ENCODE peak calls at places on chromosomes 5 and 9, in eight cellular contexts. P, T, A, K, C, U, M and V are unnamed samples.

GRCh38 chr9:97601228-97601898 is 31.8 kb downstream of the TSTD2 start:
- DNase-seq in P (no peak), T (no peak), A (no peak), K (no peak), C (no peak), U (no peak), M (no peak), V (no peak)

GRCh38 chr9:93306579-93307091 is 122.7 kb downstream of the WNK2 start:
- DNase-seq in P (no peak), T (no peak), A (no peak), K (no peak), C (no peak), U (no peak), M (no peak), V (no peak)

GRCh38 chr5:157523976-157524375 is 51.6 kb downstream of the ADAM19 start:
- DNase-seq in P (peak), T (peak), A (no peak), K (no peak), C (no peak), U (no peak), M (no peak), V (no peak)

GRCh38 chr5:177509361-177509951 is at the start of gene DOK3:
- DNase-seq in P (no peak), T (no peak), A (peak), K (no peak), C (no peak), U (peak), M (no peak), V (no peak)

GRCh38 chr5:132475939-132476852 is 14.4 kb downstream of the IRF1 start:
- DNase-seq in P (no peak), T (no peak), A (peak), K (no peak), C (no peak), U (no peak), M (peak), V (no peak)

GRCh38 chr5:82684153-82684552 is 393.0 kb downstream of the TMEM167A start:
- DNase-seq in P (no peak), T (no peak), A (no peak), K (no peak), C (no peak), U (no peak), M (no peak), V (no peak)

GRCh38 chr9:33025572-33026347 is 687 bp downstream of the DNAJA1 start:
- DNase-seq in P (peak), T (peak), A (peak), K (peak), C (peak), U (peak), M (peak), V (peak)

GRCh38 chr5:16540421-16540820 is 74.8 kb upstream of the ZNF622 start:
- DNase-seq in P (peak), T (peak), A (no peak), K (peak), C (peak), U (no peak), M (no peak), V (no peak)

GRCh38 chr9:81620009-81620405 is 69.3 kb downstream of the TLE1 start:
- DNase-seq in P (no peak), T (no peak), A (no peak), K (no peak), C (no peak), U (no peak), M (no peak), V (peak)

GRCh38 chr9:93656426-93657222 is 80.2 kb downstream of the PHF2 start:
- DNase-seq in P (no peak), T (no peak), A (peak), K (no peak), C (no peak), U (no peak), M (peak), V (no peak)

GRCh38 chr5:144504929-144505578 is 334.4 kb downstream of the KCTD16 start:
- DNase-seq in P (no peak), T (no peak), A (no peak), K (no peak), C (no peak), U (peak), M (no peak), V (no peak)

GRCh38 chr9:123003467-123003866 is 30.0 kb upstream of the GPR21 start:
- DNase-seq in P (peak), T (peak), A (no peak), K (peak), C (no peak), U (no peak), M (no peak), V (no peak)

GRCh38 chr5:9726931-9727330 is 96.8 kb upstream of the TAS2R1 start:
- DNase-seq in P (no peak), T (no peak), A (no peak), K (no peak), C (peak), U (no peak), M (no peak), V (no peak)

GRCh38 chr9:37104183-37104889 is 16.0 kb upstream of the ZCCHC7 start:
- DNase-seq in P (peak), T (peak), A (no peak), K (peak), C (peak), U (no peak), M (no peak), V (no peak)

GRCh38 chr9:88400021-88400420 is 11.8 kb downstream of the SPIN1 start:
- DNase-seq in P (peak), T (peak), A (no peak), K (peak), C (no peak), U (no peak), M (no peak), V (no peak)

GRCh38 chr9:95383198-95383673 is 65.7 kb upstream of the FANCC start:
- DNase-seq in P (peak), T (peak), A (no peak), K (peak), C (no peak), U (peak), M (no peak), V (no peak)

GRCh38 chr5:149863830-149864229 is 80.8 kb downstream of the PDE6A start:
- DNase-seq in P (no peak), T (no peak), A (no peak), K (no peak), C (no peak), U (no peak), M (no peak), V (peak)

GRCh38 chr5:13403351-13403750 is 541.1 kb downstream of the DNAH5 start:
- DNase-seq in P (no peak), T (no peak), A (no peak), K (no peak), C (no peak), U (no peak), M (no peak), V (no peak)

GRCh38 chr9:90927496-90927895 is 125.9 kb downstream of the SYK start:
- DNase-seq in P (no peak), T (no peak), A (no peak), K (no peak), C (no peak), U (no peak), M (no peak), V (no peak)

GRCh38 chr9:110180713-110181434 is 27.1 kb downstream of the C9orf152 start:
- DNase-seq in P (peak), T (peak), A (no peak), K (peak), C (no peak), U (no peak), M (no peak), V (no peak)

GRCh38 chr5:148248894-148249293 is 10.6 kb downstream of the MARCOL start:
- DNase-seq in P (no peak), T (no peak), A (no peak), K (no peak), C (no peak), U (no peak), M (no peak), V (no peak)

GRCh38 chr5:75167345-75167744 is 69.3 kb downstream of the ANKRD31 start:
- DNase-seq in P (no peak), T (no peak), A (no peak), K (no peak), C (no peak), U (peak), M (no peak), V (peak)

GRCh38 chr5:180624630-180625029 is 24.8 kb downstream of the FLT4 start:
- DNase-seq in P (no peak), T (no peak), A (no peak), K (no peak), C (no peak), U (no peak), M (no peak), V (no peak)

GRCh38 chr5:170638454-170639220 is 134.8 kb downstream of the KCNIP1 start:
- DNase-seq in P (peak), T (peak), A (peak), K (peak), C (no peak), U (peak), M (peak), V (peak)

GRCh38 chr5:122323132-122323548 is 11.1 kb downstream of the SNCAIP start:
- DNase-seq in P (no peak), T (peak), A (no peak), K (peak), C (no peak), U (no peak), M (no peak), V (no peak)

GRCh38 chr9:129661029-129661428 is 4.4 kb upstream of the PRRX2 start:
- DNase-seq in P (no peak), T (no peak), A (no peak), K (no peak), C (no peak), U (no peak), M (no peak), V (no peak)

GRCh38 chr9:87497604-87498045 is at the start of gene DAPK1:
- DNase-seq in P (peak), T (peak), A (peak), K (peak), C (no peak), U (peak), M (peak), V (no peak)

GRCh38 chr5:107743357-107744000 is 72.7 kb upstream of the EFNA5 start:
- DNase-seq in P (peak), T (peak), A (no peak), K (peak), C (peak), U (peak), M (no peak), V (no peak)

DNA sequence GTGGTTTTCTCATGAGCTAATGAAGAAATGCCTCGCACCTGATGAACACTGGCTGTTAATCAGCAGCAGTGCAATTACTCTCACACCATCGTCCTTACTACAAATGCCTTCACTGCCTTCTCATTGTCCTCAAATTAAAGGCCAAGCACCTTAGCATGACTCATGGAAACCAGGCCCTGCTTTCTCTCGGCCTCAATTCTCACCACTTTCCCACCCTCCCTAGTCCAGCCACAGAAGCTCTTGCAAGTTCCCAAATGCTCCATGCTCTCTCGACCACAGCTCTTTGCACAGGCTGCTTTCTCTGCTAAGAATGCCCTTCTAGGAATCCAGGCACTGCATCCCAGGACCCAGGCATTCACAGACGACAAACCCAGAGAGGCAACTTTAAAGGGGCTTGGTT is 94.6 kb upstream of the KLF4 start:
- DNase-seq in P (no peak), T (no peak), A (no peak), K (no peak), C (peak), U (no peak), M (no peak), V (no peak)
- H3K4me3 ChIP-seq in P (no peak), T (no peak), A (no peak), K (no peak), C (no peak), U (no peak), M (no peak), V (no peak)

GRCh38 chr5:88687253-88687955 is 195.6 kb downstream of the MEF2C start:
- DNase-seq in P (no peak), T (no peak), A (no peak), K (no peak), C (no peak), U (no peak), M (no peak), V (no peak)

GRCh38 chr5:88688981-88689661 is 193.9 kb downstream of the MEF2C start:
- DNase-seq in P (no peak), T (no peak), A (no peak), K (no peak), C (no peak), U (no peak), M (no peak), V (no peak)

GRCh38 chr5:88688242-88688959 is 194.6 kb downstream of the MEF2C start:
- DNase-seq in P (no peak), T (no peak), A (no peak), K (no peak), C (no peak), U (no peak), M (no peak), V (no peak)

GRCh38 chr5:88686077-88686541 is 196.9 kb downstream of the MEF2C start:
- DNase-seq in P (no peak), T (no peak), A (no peak), K (no peak), C (no peak), U (no peak), M (no peak), V (no peak)

GRCh38 chr5:88686743-88687142 is 196.2 kb downstream of the MEF2C start:
- DNase-seq in P (no peak), T (no peak), A (no peak), K (no peak), C (no peak), U (no peak), M (no peak), V (no peak)
- H3K4me3 ChIP-seq in P (no peak), T (no peak), A (no peak), K (no peak), C (no peak), U (no peak), M (no peak), V (no peak)

DNA sequence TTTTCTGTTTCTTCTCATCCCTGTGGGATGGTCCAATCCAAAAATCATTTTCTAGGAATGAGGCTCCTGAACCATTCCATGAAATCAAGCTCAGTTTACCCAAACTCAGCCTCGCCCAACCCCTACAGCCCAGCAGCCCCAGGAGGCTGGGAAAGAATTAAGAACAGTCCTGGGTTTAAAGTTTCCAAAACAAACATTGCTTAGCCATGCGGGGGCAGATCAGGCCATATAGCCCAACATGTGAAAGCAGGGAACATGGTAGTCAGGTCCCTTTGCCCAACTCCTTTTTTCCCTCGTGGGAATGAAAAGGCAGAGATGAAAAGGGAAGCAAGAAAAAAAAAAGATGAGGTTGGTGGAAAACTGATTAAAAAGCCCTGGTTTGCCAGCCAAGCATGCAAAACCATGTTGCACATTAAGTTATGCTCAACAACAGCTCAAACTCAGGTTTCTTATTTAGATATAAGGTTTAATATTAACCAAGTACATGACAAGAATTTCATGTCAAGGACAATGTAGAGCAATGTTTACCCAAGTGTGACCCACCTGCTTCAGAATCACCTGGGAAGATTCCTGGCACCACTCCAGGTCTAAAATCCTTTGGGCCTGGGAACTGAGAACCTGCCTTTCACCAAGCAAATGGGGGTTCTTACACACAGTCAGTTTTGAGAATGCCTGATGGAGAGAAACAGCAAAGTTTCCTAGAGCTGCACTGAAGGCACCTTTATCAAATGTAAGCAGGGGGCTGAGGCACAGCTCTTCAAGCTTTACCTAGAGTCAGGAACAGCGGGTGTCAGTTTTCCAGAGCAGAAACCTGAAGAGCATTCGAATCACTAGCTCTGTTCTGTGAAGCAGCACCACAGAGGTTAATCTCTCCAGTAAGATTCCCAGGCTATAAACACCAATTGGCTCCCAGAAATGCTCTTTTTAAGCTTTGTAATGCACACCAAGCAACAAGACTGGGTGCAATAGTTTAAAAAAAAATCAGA is 1.7 kb downstream of the FREM1 start:
- DNase-seq in P (no peak), T (no peak), A (no peak), K (no peak), C (no peak), U (no peak), M (no peak), V (no peak)
- H3K4me3 ChIP-seq in P (no peak), T (no peak), A (peak), K (no peak), C (no peak), U (peak), M (peak), V (no peak)

GRCh38 chr5:135930029-135930948 is 24.5 kb downstream of the LECT2 start:
- DNase-seq in P (no peak), T (no peak), A (no peak), K (no peak), C (no peak), U (no peak), M (no peak), V (no peak)
- H3K4me3 ChIP-seq in P (peak), T (no peak), A (peak), K (no peak), C (peak), U (no peak), M (peak), V (no peak)

GRCh38 chr5:477871-478270 is 34.9 kb downstream of the EXOC3 start:
- DNase-seq in P (no peak), T (no peak), A (no peak), K (no peak), C (no peak), U (no peak), M (no peak), V (no peak)
- H3K4me3 ChIP-seq in P (no peak), T (no peak), A (no peak), K (no peak), C (no peak), U (no peak), M (no peak), V (no peak)

DNA sequence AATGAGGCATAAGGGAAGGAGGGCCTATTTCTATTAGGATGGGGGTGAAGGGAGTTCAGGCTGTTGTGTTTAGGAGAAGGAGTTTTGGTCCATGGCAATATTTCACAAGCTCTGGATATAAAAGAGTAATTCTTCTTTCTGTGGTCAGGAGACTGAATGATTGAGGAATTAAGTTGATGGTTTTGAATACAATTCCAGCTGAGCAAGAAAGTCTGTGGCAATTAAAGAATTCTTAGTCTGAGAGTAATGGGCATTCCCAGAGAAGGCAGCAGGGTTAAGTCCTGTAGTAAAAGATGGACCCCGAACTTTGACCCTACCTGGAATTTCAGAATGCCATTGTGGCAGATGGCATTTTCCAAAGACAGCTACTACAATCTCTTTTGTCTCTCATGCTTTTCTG is 202.6 kb downstream of the TLE4 start:
- DNase-seq in P (no peak), T (no peak), A (no peak), K (no peak), C (no peak), U (no peak), M (no peak), V (no peak)
- H3K4me3 ChIP-seq in P (no peak), T (no peak), A (no peak), K (no peak), C (no peak), U (no peak), M (no peak), V (no peak)